ENCODE peak calls at places on chromosome 13, in seven cellular contexts. D is neural progenitor cell, Q is brain microvascular endothelial cell, E is left ventricle myocardium inferior, S is psoas muscle, N is fibroblast of lung, U is H1. M is an unnamed sample.
A peak's percentile ranks its signal among the peaks of the same experiment; 100 is the strongest.

GRCh38 chr13:22126433-22127021 is 455.7 kb downstream of the FGF9 start:
- DNase-seq in N (no peak), S (no peak), D (no peak), Q (no peak), E (no peak), U (no peak), M (no peak)

GRCh38 chr13:83515267-83515666 is 367.0 kb downstream of the SLITRK1 start:
- DNase-seq in N (peak; percentile 41), D (no peak), U (no peak), S (no peak), Q (peak; percentile 36), E (no peak), M (no peak)

GRCh38 chr13:22665531-22665930 is 515.2 kb upstream of the SGCG start:
- DNase-seq in S (no peak), Q (no peak), D (no peak), N (no peak), E (no peak), U (no peak), M (no peak)

GRCh38 chr13:79621449-79621848 is 140.5 kb downstream of the NDFIP2 start:
- DNase-seq in S (no peak), E (no peak), Q (no peak), U (no peak), D (no peak), N (no peak), M (no peak)

GRCh38 chr13:113402471-113403254 is 38.7 kb upstream of the GRTP1 start:
- DNase-seq in D (no peak), N (no peak), E (no peak), S (peak; percentile 80), Q (no peak), U (no peak), M (no peak)

GRCh38 chr13:35953537-35954206 is 177.5 kb downstream of the DCLK1 start:
- DNase-seq in U (peak; percentile 65), E (peak; percentile 73), N (peak; percentile 88), S (peak; percentile 88), Q (peak; percentile 89), D (peak; percentile 86), M (peak; percentile 70)

GRCh38 chr13:37058801-37059135 is 720 bp downstream of the SUPT20H start:
- DNase-seq in E (no peak), D (peak; percentile 35), Q (peak; percentile 40), S (no peak), U (no peak), N (peak; percentile 38), M (no peak)

GRCh38 chr13:25727250-25727649 is 324.6 kb downstream of the SHISA2 start:
- DNase-seq in S (no peak), Q (no peak), N (no peak), E (no peak), D (no peak), U (no peak), M (peak; percentile 87)

GRCh38 chr13:42883771-42884170 is 102.4 kb downstream of the FAM216B start:
- DNase-seq in D (peak; percentile 32), Q (peak; percentile 63), U (no peak), N (peak; percentile 18), E (no peak), S (peak; percentile 60), M (peak; percentile 39)

GRCh38 chr13:25248071-25248470 is 39.2 kb downstream of the MTMR6 start:
- DNase-seq in N (no peak), U (no peak), S (no peak), Q (no peak), E (no peak), D (no peak), M (no peak)

GRCh38 chr13:53683146-53683545 is 654.5 kb downstream of the OLFM4 start:
- DNase-seq in Q (no peak), N (no peak), E (no peak), D (no peak), S (no peak), U (no peak), M (no peak)

GRCh38 chr13:83350569-83350968 is 531.7 kb downstream of the SLITRK1 start:
- DNase-seq in E (no peak), U (no peak), D (no peak), S (no peak), N (peak; percentile 47), Q (peak; percentile 18), M (no peak)

GRCh38 chr13:91369432-91369831 is 21.9 kb downstream of the MIR17HG start:
- DNase-seq in N (peak; percentile 67), Q (peak; percentile 60), D (no peak), U (no peak), E (no peak), S (no peak), M (no peak)

GRCh38 chr13:110103479-110103878 is 203.5 kb downstream of the COL4A1 start:
- DNase-seq in N (peak; percentile 47), E (no peak), U (no peak), D (no peak), Q (no peak), S (no peak), M (no peak)

GRCh38 chr13:52187029-52187423 is 27.6 kb upstream of the NEK3 start:
- DNase-seq in E (no peak), D (no peak), Q (no peak), U (no peak), N (no peak), S (no peak), M (no peak)

GRCh38 chr13:23992722-23993438 is 95.6 kb upstream of the C1QTNF9B start:
- DNase-seq in E (no peak), D (no peak), N (no peak), Q (no peak), S (no peak), U (no peak), M (no peak)

GRCh38 chr13:35990196-35990595 is 141.0 kb downstream of the DCLK1 start:
- DNase-seq in E (no peak), D (peak; percentile 13), N (no peak), S (no peak), Q (no peak), U (no peak), M (no peak)

GRCh38 chr13:45413826-45414312 is 4.3 kb downstream of the SLC25A30 start:
- DNase-seq in E (no peak), S (no peak), Q (no peak), D (no peak), U (no peak), N (peak; percentile 12), M (no peak)
- H3K4me3 ChIP-seq in E (peak overlapping the region; percentile 89), S (peak overlapping the region; percentile 58), Q (no peak overlapping the region), D (no peak overlapping the region), U (no peak overlapping the region), N (no peak overlapping the region), M (peak overlapping the region; percentile 18)

DNA sequence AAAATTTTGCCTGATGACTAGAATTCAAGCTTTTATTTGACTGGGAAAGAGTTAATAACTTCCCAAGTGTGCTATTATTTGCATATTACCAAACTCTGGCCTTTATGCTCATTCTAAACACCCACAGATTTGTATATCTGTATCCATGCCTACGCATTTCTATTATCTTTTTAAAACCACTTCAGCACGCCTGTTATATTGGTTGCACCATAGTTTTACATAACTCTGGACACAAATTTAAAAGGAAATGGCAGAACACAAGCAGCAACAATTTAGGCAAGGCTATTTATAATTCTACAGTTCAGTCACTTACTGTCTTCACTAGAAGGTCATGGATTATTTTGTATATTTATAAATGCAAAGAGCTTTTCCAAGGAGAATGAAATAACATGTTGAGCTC is 3.7 kb upstream of the RASL11A start:
- DNase-seq in U (no peak), D (no peak), Q (no peak), E (no peak), N (no peak), S (no peak), M (no peak)
- H3K27ac ChIP-seq in U (no peak overlapping the region), D (no peak overlapping the region), Q (no peak overlapping the region), E (peak overlapping the region; percentile 71), N (no peak overlapping the region), S (no peak overlapping the region), M (no peak overlapping the region)

GRCh38 chr13:93915269-93915809 is 564.1 kb downstream of the DCT start:
- DNase-seq in N (peak; percentile 62), Q (peak; percentile 23), U (no peak), D (no peak), S (no peak), E (no peak), M (no peak)
- TF ChIP-seq CTCF in N (no peak), Q (no peak), U (no peak), D (no peak), S (no peak), E (no peak), M (no peak)

GRCh38 chr13:30689752-30690151 is 45.6 kb upstream of the ALOX5AP start:
- DNase-seq in Q (no peak), S (no peak), D (no peak), N (no peak), E (no peak), U (no peak), M (no peak)
- H3K4me3 ChIP-seq in Q (no peak overlapping the region), S (peak overlapping the region; percentile 56), D (no peak overlapping the region), N (no peak overlapping the region), E (peak overlapping the region; percentile 59), U (no peak overlapping the region), M (peak overlapping the region; percentile 29)

GRCh38 chr13:41193469-41193868 is 900 bp downstream of the KBTBD7 start:
- DNase-seq in D (no peak), U (no peak), N (no peak), Q (no peak), E (no peak), S (no peak), M (no peak)
- H3K27ac ChIP-seq in D (no peak overlapping the region), U (no peak overlapping the region), N (no peak overlapping the region), Q (no peak overlapping the region), E (peak overlapping the region; percentile 92), S (peak overlapping the region; percentile 87), M (no peak overlapping the region)

GRCh38 chr13:47258384-47258783 is 361.5 kb upstream of the HTR2A start:
- DNase-seq in E (no peak), D (no peak), S (no peak), Q (no peak), N (no peak), U (no peak), M (no peak)
- TF ChIP-seq CTCF in E (no peak), D (no peak), S (no peak), Q (no peak), N (no peak), U (no peak), M (no peak)